ENCODE peak calls at places on chromosomes 4 and X, in ten cellular contexts. Z is GM12878, J is stomach, U is suprapubic skin, G is prostate gland, C is K562, K is HepG2, F is sigmoid colon, Y is endothelial cell of umbilical vein, H is vagina. W is an unnamed sample.

GRCh38 chr4:48033825-48034413 is 17.3 kb downstream of the NIPAL1 start:
- DNase-seq in U (no peak), G (peak), F (no peak), Z (no peak), H (no peak), K (peak), C (peak), J (peak), Y (peak), W (no peak)

GRCh38 chrX:26373829-26374228 is 157.9 kb downstream of the MAGEB5 start:
- DNase-seq in J (no peak), G (no peak), H (no peak), U (no peak), Z (no peak), C (no peak), F (no peak), K (no peak), Y (no peak), W (no peak)

GRCh38 chrX:65723706-65724105 is 56.3 kb downstream of the MSN start:
- DNase-seq in G (no peak), H (no peak), U (no peak), J (no peak), F (no peak), Y (peak), C (no peak), K (no peak), Z (peak), W (no peak)

GRCh38 chrX:29662101-29662500 is 553.3 kb upstream of the MAGEB2 start:
- DNase-seq in F (no peak), U (no peak), J (no peak), G (no peak), Y (peak), K (no peak), H (no peak), C (no peak), Z (no peak), W (no peak)

GRCh38 chr4:139184129-139184528 is 7.1 kb upstream of the ELF2 start:
- DNase-seq in K (no peak), G (no peak), Z (no peak), C (no peak), Y (peak), U (no peak), H (no peak), J (no peak), F (no peak), W (no peak)

GRCh38 chr4:164224871-164225270 is 529.1 kb upstream of the SMIM31 start:
- DNase-seq in Y (no peak), U (no peak), K (no peak), Z (no peak), F (no peak), G (no peak), J (no peak), H (no peak), C (no peak), W (no peak)

GRCh38 chr4:55127053-55127452 is 1.7 kb upstream of the KDR start:
- DNase-seq in Y (no peak), J (no peak), Z (no peak), H (no peak), U (no peak), K (no peak), G (no peak), C (no peak), F (no peak), W (no peak)

GRCh38 chr4:12926189-12927066 is 557.7 kb downstream of the RAB28 start:
- DNase-seq in J (no peak), G (no peak), U (no peak), F (no peak), K (peak), Y (no peak), Z (peak), H (no peak), C (no peak), W (no peak)

GRCh38 chr4:57265831-57266582 is 155.8 kb upstream of the IGFBP7 start:
- DNase-seq in F (no peak), U (no peak), K (no peak), G (no peak), C (no peak), H (no peak), J (no peak), Z (no peak), Y (peak), W (no peak)

GRCh38 chr4:80362578-80363181 is 27.1 kb downstream of the CFAP299 start:
- DNase-seq in Y (peak), U (no peak), Z (no peak), C (peak), K (peak), F (no peak), G (no peak), H (no peak), J (no peak), W (no peak)

GRCh38 chrX:34655496-34656258 is 1.4 kb downstream of the TMEM47 start:
- DNase-seq in C (no peak), U (no peak), F (no peak), Z (no peak), K (no peak), H (no peak), G (no peak), J (no peak), Y (peak), W (no peak)

GRCh38 chr4:77927991-77928925 is 65.6 kb downstream of the MRPL1 start:
- DNase-seq in K (peak), G (peak), F (no peak), U (no peak), H (no peak), Y (peak), J (peak), Z (no peak), C (no peak), W (no peak)

DNA sequence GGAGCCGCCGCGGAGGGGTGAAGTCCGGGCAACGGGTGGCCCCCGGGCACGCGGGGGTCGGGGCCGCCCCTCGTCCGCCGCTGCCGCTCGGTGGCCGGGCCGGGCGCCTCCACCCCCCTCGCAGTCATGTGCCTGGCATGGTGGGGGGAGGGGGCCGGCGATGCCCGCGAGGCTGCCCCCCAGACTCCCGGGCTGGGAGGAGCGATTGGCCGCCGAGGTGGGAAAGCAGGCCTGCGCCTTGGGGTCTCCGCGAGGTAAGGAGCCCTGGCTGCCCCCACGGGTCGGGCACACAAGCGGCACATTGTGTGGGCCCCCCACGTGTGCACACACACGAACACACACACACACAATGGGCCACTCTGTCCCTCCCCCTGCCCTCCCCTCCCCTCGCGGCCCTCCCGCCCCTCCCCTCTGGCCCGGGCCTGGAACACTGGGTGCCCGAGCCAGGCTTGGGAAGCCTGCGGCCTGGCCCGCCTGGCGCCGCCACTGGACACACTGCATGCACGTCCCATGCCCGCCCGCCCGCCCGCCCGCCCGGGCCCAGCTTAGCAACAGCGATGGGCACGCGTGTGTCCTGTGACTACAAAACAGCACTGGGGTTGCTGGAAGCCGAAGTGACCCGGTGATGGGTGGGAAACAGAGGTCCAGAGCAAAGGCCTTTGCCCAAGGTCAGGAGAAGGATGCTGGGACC is 1.3 kb downstream of the SLC6A8 start:
- DNase-seq in K (no peak), J (peak), F (peak), Z (no peak), H (no peak), C (no peak), U (no peak), Y (peak), G (peak), W (peak)
- TF ChIP-seq POLR2A in K (no peak), J (no peak), F (no peak), Z (no peak), H (no peak), C (no peak), U (no peak), Y (no peak), G (no peak), W (no peak)

DNA sequence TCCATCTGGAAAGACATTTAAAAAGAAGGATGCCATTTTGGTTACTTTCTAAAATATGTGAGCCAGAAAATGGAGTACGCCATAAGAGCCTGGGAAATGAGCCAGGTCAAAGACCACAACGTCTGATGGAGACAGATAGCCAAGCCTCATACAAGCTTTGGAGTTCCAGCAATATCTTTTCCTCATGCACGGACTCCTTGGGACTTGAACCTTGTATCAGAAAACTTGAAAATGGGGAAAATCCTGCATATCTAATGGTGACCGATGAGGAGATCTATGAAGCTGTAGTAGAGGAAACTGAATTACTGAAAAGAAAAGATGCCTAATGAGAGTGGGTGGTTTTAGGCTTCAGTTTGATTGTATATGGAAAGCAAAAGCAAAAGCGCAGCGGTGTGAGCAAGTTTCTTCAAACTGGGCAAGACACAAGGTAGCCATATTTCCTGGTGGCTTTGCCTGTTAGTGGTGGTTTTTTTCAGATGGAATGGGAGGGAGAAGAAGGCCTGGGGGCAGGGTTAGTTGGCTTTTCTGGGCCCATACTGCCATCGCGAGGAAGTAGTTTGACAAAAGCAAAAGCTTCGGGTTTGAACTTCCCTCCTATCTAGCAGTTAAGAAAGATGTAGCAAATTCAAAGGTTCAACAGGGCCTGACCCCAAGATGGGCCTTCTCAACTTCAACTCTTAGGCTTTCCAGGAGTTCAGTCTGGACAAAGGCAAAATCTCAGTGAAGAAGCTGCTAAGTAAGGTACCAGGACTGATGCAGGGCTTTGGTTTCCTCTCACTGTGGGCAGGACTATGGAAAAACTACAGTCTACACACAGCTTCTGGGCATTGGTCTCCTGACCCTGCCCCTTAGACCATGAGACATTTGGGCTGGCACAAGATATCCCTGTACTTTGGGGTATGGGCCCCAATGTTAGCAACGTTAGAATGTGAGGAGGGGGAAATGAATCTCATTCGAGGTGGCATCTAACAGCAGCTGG is 210.0 kb upstream of the STK26 start:
- DNase-seq in K (no peak), C (peak), G (no peak), U (no peak), Y (peak), J (peak), F (peak), H (no peak), Z (peak), W (peak)
- H3K27ac ChIP-seq in K (no peak), C (peak), G (no peak), U (peak), Y (no peak), J (peak), F (peak), H (peak), Z (peak), W (peak)

GRCh38 chr4:38023347-38024202 is 63.4 kb downstream of the PTTG2 start:
- DNase-seq in Z (no peak), F (no peak), K (no peak), G (no peak), H (no peak), J (no peak), U (no peak), C (no peak), Y (peak), W (no peak)
- TF ChIP-seq POLR2AphosphoS5 in Z (no peak), F (peak), K (no peak), G (no peak), H (no peak), J (peak), U (no peak), C (no peak), Y (no peak), W (no peak)

GRCh38 chrX:103687696-103688191 is 1.2 kb upstream of the MORF4L2 start:
- DNase-seq in K (peak), C (peak), U (peak), H (no peak), Z (peak), J (peak), Y (peak), G (peak), F (peak), W (peak)
- TF ChIP-seq POLR2A in K (no peak), C (no peak), U (no peak), H (no peak), Z (no peak), J (no peak), Y (no peak), G (peak), F (no peak), W (no peak)

DNA sequence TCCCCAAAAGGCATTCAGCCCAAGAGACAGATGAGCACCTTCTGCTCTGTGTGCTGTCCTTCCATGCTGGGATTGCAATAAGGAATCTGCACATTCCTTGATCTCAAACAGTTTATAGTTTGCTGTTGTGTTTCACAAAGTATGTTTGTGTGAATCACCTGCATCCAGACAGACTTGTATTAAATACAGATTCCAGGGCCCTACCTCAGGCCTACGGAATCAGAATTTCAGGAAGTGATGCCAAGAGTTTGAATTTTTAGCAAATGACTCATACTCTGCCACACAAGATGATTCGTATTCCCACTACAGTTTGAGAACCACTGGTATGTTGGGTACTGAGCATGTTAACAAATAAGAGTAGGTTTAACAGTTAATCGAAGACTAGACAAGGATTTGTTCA is 7.0 kb downstream of the VAMP7 start:
- DNase-seq in Z (no peak), H (no peak), U (no peak), F (no peak), G (no peak), C (no peak), J (no peak), Y (peak), K (no peak), W (no peak)
- H3K27ac ChIP-seq in Z (no peak), H (no peak), U (no peak), F (no peak), G (no peak), C (peak), J (no peak), Y (no peak), K (no peak), W (no peak)

GRCh38 chr4:1176398-1177273 is 4.3 kb upstream of the SPON2 start:
- DNase-seq in Y (no peak), H (no peak), Z (no peak), U (no peak), G (no peak), C (no peak), K (no peak), J (no peak), F (no peak), W (no peak)
- TF ChIP-seq POLR2AphosphoS5 in Y (no peak), H (no peak), Z (no peak), U (no peak), G (no peak), C (no peak), K (no peak), J (no peak), F (no peak), W (no peak)

DNA sequence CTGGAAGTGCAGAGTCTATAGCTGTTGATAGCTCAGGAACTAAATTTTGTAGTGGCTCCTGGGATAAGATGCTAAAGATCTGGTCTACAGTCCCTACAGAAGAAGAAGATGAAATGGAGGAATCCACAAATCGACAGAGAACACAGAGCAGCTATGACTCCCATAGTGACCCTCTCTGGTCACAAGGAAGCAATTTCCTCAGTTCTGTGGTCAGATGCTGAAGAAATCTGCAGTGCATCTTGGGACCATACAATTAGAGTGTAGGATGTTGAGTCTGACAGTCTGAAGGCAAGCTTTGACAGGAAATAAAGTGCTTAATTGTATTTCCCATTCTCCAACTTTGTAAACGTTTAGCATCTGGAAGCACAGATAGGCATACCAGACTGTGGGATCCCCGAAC is 8.8 kb downstream of the MANBA start:
- DNase-seq in H (no peak), F (no peak), C (no peak), Y (no peak), Z (no peak), U (no peak), K (no peak), G (no peak), J (no peak), W (no peak)
- TF ChIP-seq POLR2A in H (no peak), F (no peak), C (no peak), Y (no peak), Z (no peak), U (no peak), K (no peak), G (no peak), J (no peak), W (no peak)

GRCh38 chr4:41361831-41362646 is 105.3 kb downstream of the UCHL1 start:
- DNase-seq in H (no peak), K (no peak), J (no peak), U (no peak), G (no peak), F (no peak), C (no peak), Y (peak), Z (no peak), W (no peak)

GRCh38 chr4:41365726-41366125 is 109.0 kb downstream of the UCHL1 start:
- DNase-seq in Y (no peak), Z (no peak), K (no peak), H (no peak), J (no peak), C (no peak), F (no peak), U (no peak), G (no peak), W (no peak)

GRCh38 chr4:41364871-41365270 is 108.1 kb downstream of the UCHL1 start:
- DNase-seq in G (no peak), K (no peak), F (no peak), H (no peak), Z (no peak), U (no peak), J (no peak), Y (no peak), C (no peak), W (no peak)

GRCh38 chr4:41362647-41363383 is 106.1 kb downstream of the UCHL1 start:
- DNase-seq in U (no peak), J (no peak), K (no peak), Z (no peak), Y (no peak), G (no peak), H (no peak), F (no peak), C (no peak), W (no peak)

DNA sequence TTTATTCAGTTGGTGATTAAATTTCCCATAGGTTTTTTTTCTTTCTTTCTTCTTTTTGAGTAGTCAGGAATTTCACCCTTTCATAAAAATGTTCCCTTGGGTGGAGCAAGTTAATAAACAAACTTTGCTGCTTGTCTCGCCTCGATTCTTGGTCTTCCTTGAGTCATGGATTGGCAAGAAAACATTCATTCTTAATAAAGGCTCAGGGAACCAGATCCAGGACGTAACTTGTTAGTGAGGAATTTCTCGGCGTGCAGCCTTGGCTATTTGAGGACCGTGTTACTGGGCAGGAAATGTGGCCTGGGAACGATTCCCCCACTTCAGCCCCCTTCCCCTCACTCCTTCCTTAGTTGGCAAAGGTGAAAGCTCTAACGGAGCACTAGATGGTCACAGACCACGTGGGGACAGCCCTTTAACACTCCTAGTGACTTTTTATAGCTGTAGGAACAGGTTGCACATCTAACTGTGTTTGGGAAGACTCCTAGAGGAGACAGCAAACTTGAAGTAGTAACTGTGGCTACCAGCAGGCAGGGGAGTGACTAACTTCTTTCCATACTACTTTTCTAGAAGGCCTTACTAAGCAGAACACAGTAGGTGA is 106.8 kb downstream of the UCHL1 start:
- DNase-seq in U (no peak), H (no peak), J (no peak), C (no peak), K (no peak), Y (peak), Z (no peak), F (no peak), G (peak), W (no peak)
- H3K27ac ChIP-seq in U (peak), H (peak), J (no peak), C (no peak), K (no peak), Y (no peak), Z (no peak), F (peak), G (peak), W (peak)

GRCh38 chrX:154472685-154473632 is 6.1 kb downstream of the LAGE3 start:
- DNase-seq in Z (no peak), C (no peak), Y (no peak), H (no peak), U (no peak), J (no peak), F (no peak), K (no peak), G (no peak), W (no peak)

GRCh38 chrX:154478728-154479622 is at the start of gene LAGE3:
- DNase-seq in U (peak), F (peak), H (no peak), C (peak), Y (peak), G (peak), Z (peak), J (peak), K (peak), W (peak)

GRCh38 chrX:154473683-154474082 is 5.4 kb downstream of the LAGE3 start:
- DNase-seq in J (no peak), Z (no peak), F (no peak), K (no peak), Y (no peak), C (no peak), U (no peak), G (no peak), H (no peak), W (no peak)

GRCh38 chrX:154477891-154478477 is 1.1 kb downstream of the LAGE3 start:
- DNase-seq in C (no peak), F (peak), U (no peak), G (no peak), Y (no peak), Z (no peak), H (no peak), K (no peak), J (no peak), W (no peak)

GRCh38 chrX:154476821-154477220 is 2.3 kb downstream of the LAGE3 start:
- DNase-seq in K (no peak), Y (no peak), J (no peak), H (no peak), G (no peak), Z (no peak), U (no peak), C (no peak), F (no peak), W (no peak)
- TF ChIP-seq POLR2AphosphoS5 in K (no peak), Y (no peak), J (no peak), H (no peak), G (no peak), Z (no peak), U (no peak), C (no peak), F (no peak), W (no peak)

W was measured in breast epithelium.